ENCODE peak calls at places on chromosomes 13 and 19, in nine cellular contexts. One of them, this sample, is unnamed.

GRCh38 chr13:47816835-47817234 is 184.2 kb downstream of the SUCLA2 start:
- DNase-seq in fibroblast of lung: no peak
- DNase-seq in upper lobe of right lung: no peak
- DNase-seq in mammary epithelial cell: no peak
- DNase-seq in ovary: no peak
- DNase-seq in body of pancreas: no peak
- DNase-seq in iPS DF 6.9: no peak
- DNase-seq in epithelial cell of prostate: no peak
- DNase-seq in H9: no peak
- DNase-seq in this sample: no peak

GRCh38 chr19:47819841-47820244 is 1.9 kb upstream of the CRX start:
- DNase-seq in epithelial cell of prostate: no peak
- DNase-seq in H9: peak
- DNase-seq in ovary: no peak
- DNase-seq in mammary epithelial cell: no peak
- DNase-seq in body of pancreas: no peak
- DNase-seq in upper lobe of right lung: no peak
- DNase-seq in fibroblast of lung: no peak
- DNase-seq in iPS DF 6.9: peak
- DNase-seq in this sample: no peak

GRCh38 chr13:93603043-93603442 is 376.4 kb downstream of the GPC6 start:
- DNase-seq in H9: no peak
- DNase-seq in body of pancreas: no peak
- DNase-seq in upper lobe of right lung: no peak
- DNase-seq in fibroblast of lung: peak
- DNase-seq in mammary epithelial cell: peak
- DNase-seq in iPS DF 6.9: no peak
- DNase-seq in epithelial cell of prostate: peak
- DNase-seq in ovary: no peak
- DNase-seq in this sample: peak

GRCh38 chr13:85148009-85148408 is 651.2 kb downstream of the SLITRK6 start:
- DNase-seq in upper lobe of right lung: no peak
- DNase-seq in iPS DF 6.9: no peak
- DNase-seq in H9: no peak
- DNase-seq in mammary epithelial cell: no peak
- DNase-seq in body of pancreas: no peak
- DNase-seq in ovary: no peak
- DNase-seq in fibroblast of lung: peak
- DNase-seq in epithelial cell of prostate: no peak
- DNase-seq in this sample: no peak

GRCh38 chr13:82636119-82636518 is 1246.2 kb downstream of the SLITRK1 start:
- DNase-seq in ovary: no peak
- DNase-seq in iPS DF 6.9: no peak
- DNase-seq in H9: no peak
- DNase-seq in mammary epithelial cell: peak
- DNase-seq in fibroblast of lung: peak
- DNase-seq in epithelial cell of prostate: peak
- DNase-seq in body of pancreas: no peak
- DNase-seq in upper lobe of right lung: no peak
- DNase-seq in this sample: no peak

GRCh38 chr19:12733369-12733896 is 1.1 kb downstream of the TRIR start:
- DNase-seq in upper lobe of right lung: no peak
- DNase-seq in iPS DF 6.9: no peak
- DNase-seq in fibroblast of lung: peak
- DNase-seq in body of pancreas: peak
- DNase-seq in H9: no peak
- DNase-seq in ovary: no peak
- DNase-seq in epithelial cell of prostate: no peak
- DNase-seq in mammary epithelial cell: peak
- DNase-seq in this sample: no peak

GRCh38 chr13:97318532-97318931 is 96.4 kb downstream of the MBNL2 start:
- DNase-seq in mammary epithelial cell: no peak
- DNase-seq in fibroblast of lung: no peak
- DNase-seq in ovary: no peak
- DNase-seq in iPS DF 6.9: no peak
- DNase-seq in epithelial cell of prostate: no peak
- DNase-seq in H9: no peak
- DNase-seq in body of pancreas: no peak
- DNase-seq in upper lobe of right lung: no peak
- DNase-seq in this sample: no peak

GRCh38 chr19:16247353-16248182 is 49.9 kb downstream of the AP1M1 start:
- DNase-seq in fibroblast of lung: peak
- DNase-seq in ovary: peak
- DNase-seq in upper lobe of right lung: peak
- DNase-seq in epithelial cell of prostate: peak
- DNase-seq in body of pancreas: peak
- DNase-seq in H9: peak
- DNase-seq in iPS DF 6.9: peak
- DNase-seq in mammary epithelial cell: peak
- DNase-seq in this sample: peak

GRCh38 chr13:49086711-49087110 is 111.0 kb downstream of the FNDC3A start:
- DNase-seq in H9: no peak
- DNase-seq in mammary epithelial cell: peak
- DNase-seq in upper lobe of right lung: no peak
- DNase-seq in epithelial cell of prostate: no peak
- DNase-seq in iPS DF 6.9: no peak
- DNase-seq in ovary: no peak
- DNase-seq in fibroblast of lung: peak
- DNase-seq in body of pancreas: no peak
- DNase-seq in this sample: no peak

GRCh38 chr13:100597253-100597652 is 8.7 kb upstream of the GGACT start:
- DNase-seq in ovary: no peak
- DNase-seq in upper lobe of right lung: no peak
- DNase-seq in mammary epithelial cell: no peak
- DNase-seq in epithelial cell of prostate: no peak
- DNase-seq in fibroblast of lung: peak
- DNase-seq in body of pancreas: no peak
- DNase-seq in iPS DF 6.9: no peak
- DNase-seq in H9: no peak
- DNase-seq in this sample: no peak

GRCh38 chr19:48489608-48490216 is 20.5 kb downstream of the CYTH2 start:
- DNase-seq in mammary epithelial cell: peak
- DNase-seq in fibroblast of lung: no peak
- DNase-seq in epithelial cell of prostate: no peak
- DNase-seq in iPS DF 6.9: no peak
- DNase-seq in H9: peak
- DNase-seq in upper lobe of right lung: peak
- DNase-seq in ovary: peak
- DNase-seq in body of pancreas: peak
- DNase-seq in this sample: peak

GRCh38 chr19:48777720-48778119 is 22.4 kb downstream of the FGF21 start:
- DNase-seq in upper lobe of right lung: no peak
- DNase-seq in ovary: no peak
- DNase-seq in mammary epithelial cell: no peak
- DNase-seq in fibroblast of lung: no peak
- DNase-seq in epithelial cell of prostate: no peak
- DNase-seq in body of pancreas: no peak
- DNase-seq in H9: peak
- DNase-seq in iPS DF 6.9: no peak
- DNase-seq in this sample: no peak

GRCh38 chr13:76882431-76882830 is 3.8 kb downstream of the KCTD12 start:
- DNase-seq in upper lobe of right lung: no peak
- DNase-seq in body of pancreas: peak
- DNase-seq in fibroblast of lung: peak
- DNase-seq in H9: no peak
- DNase-seq in ovary: no peak
- DNase-seq in iPS DF 6.9: no peak
- DNase-seq in mammary epithelial cell: no peak
- DNase-seq in epithelial cell of prostate: no peak
- DNase-seq in this sample: no peak

GRCh38 chr13:63436288-63436687 is 2020.6 kb upstream of the PCDH20 start:
- DNase-seq in body of pancreas: no peak
- DNase-seq in iPS DF 6.9: no peak
- DNase-seq in H9: no peak
- DNase-seq in fibroblast of lung: no peak
- DNase-seq in upper lobe of right lung: no peak
- DNase-seq in mammary epithelial cell: no peak
- DNase-seq in epithelial cell of prostate: no peak
- DNase-seq in ovary: no peak
- DNase-seq in this sample: no peak

GRCh38 chr19:19552811-19553210 is 14.7 kb downstream of the CILP2 start:
- DNase-seq in iPS DF 6.9: no peak
- DNase-seq in epithelial cell of prostate: no peak
- DNase-seq in ovary: no peak
- DNase-seq in body of pancreas: no peak
- DNase-seq in fibroblast of lung: peak
- DNase-seq in upper lobe of right lung: no peak
- DNase-seq in mammary epithelial cell: no peak
- DNase-seq in H9: peak
- DNase-seq in this sample: no peak

GRCh38 chr13:73767191-73767741 is 366.9 kb downstream of the KLF12 start:
- DNase-seq in epithelial cell of prostate: no peak
- DNase-seq in H9: peak
- DNase-seq in ovary: no peak
- DNase-seq in body of pancreas: no peak
- DNase-seq in fibroblast of lung: peak
- DNase-seq in iPS DF 6.9: no peak
- DNase-seq in mammary epithelial cell: no peak
- DNase-seq in upper lobe of right lung: no peak
- DNase-seq in this sample: no peak

GRCh38 chr13:109159650-109160309 is 530.4 kb downstream of the MYO16 start:
- DNase-seq in ovary: no peak
- DNase-seq in mammary epithelial cell: no peak
- DNase-seq in body of pancreas: no peak
- DNase-seq in fibroblast of lung: no peak
- DNase-seq in iPS DF 6.9: no peak
- DNase-seq in H9: no peak
- DNase-seq in upper lobe of right lung: no peak
- DNase-seq in epithelial cell of prostate: no peak
- DNase-seq in this sample: no peak

GRCh38 chr19:15656467-15656866 is 15.8 kb downstream of the CYP4F3 start:
- DNase-seq in ovary: no peak
- DNase-seq in iPS DF 6.9: no peak
- DNase-seq in body of pancreas: no peak
- DNase-seq in H9: no peak
- DNase-seq in fibroblast of lung: no peak
- DNase-seq in upper lobe of right lung: no peak
- DNase-seq in epithelial cell of prostate: no peak
- DNase-seq in mammary epithelial cell: no peak
- DNase-seq in this sample: no peak

GRCh38 chr13:113348591-113348990 is 15.3 kb downstream of the GRTP1 start:
- DNase-seq in epithelial cell of prostate: no peak
- DNase-seq in fibroblast of lung: no peak
- DNase-seq in body of pancreas: no peak
- DNase-seq in ovary: no peak
- DNase-seq in upper lobe of right lung: no peak
- DNase-seq in H9: no peak
- DNase-seq in iPS DF 6.9: no peak
- DNase-seq in mammary epithelial cell: no peak
- DNase-seq in this sample: no peak
- H3K27ac ChIP-seq in epithelial cell of prostate: no peak
- H3K27ac ChIP-seq in fibroblast of lung: no peak
- H3K27ac ChIP-seq in body of pancreas: no peak
- H3K27ac ChIP-seq in ovary: no peak
- H3K27ac ChIP-seq in upper lobe of right lung: no peak
- H3K27ac ChIP-seq in H9: no peak
- H3K27ac ChIP-seq in iPS DF 6.9: no peak
- H3K27ac ChIP-seq in mammary epithelial cell: no peak
- H3K27ac ChIP-seq in this sample: no peak

GRCh38 chr19:39146091-39146490 is 20.5 kb downstream of the PAK4 start:
- DNase-seq in fibroblast of lung: no peak
- DNase-seq in upper lobe of right lung: no peak
- DNase-seq in H9: no peak
- DNase-seq in iPS DF 6.9: no peak
- DNase-seq in ovary: no peak
- DNase-seq in epithelial cell of prostate: no peak
- DNase-seq in mammary epithelial cell: no peak
- DNase-seq in body of pancreas: no peak
- DNase-seq in this sample: no peak
- H3K27ac ChIP-seq in fibroblast of lung: no peak
- H3K27ac ChIP-seq in upper lobe of right lung: peak
- H3K27ac ChIP-seq in H9: no peak
- H3K27ac ChIP-seq in iPS DF 6.9: no peak
- H3K27ac ChIP-seq in ovary: peak
- H3K27ac ChIP-seq in epithelial cell of prostate: no peak
- H3K27ac ChIP-seq in mammary epithelial cell: no peak
- H3K27ac ChIP-seq in body of pancreas: peak
- H3K27ac ChIP-seq in this sample: no peak

GRCh38 chr19:56980864-56981263 is 138.9 kb upstream of the USP29 start:
- DNase-seq in fibroblast of lung: no peak
- DNase-seq in epithelial cell of prostate: no peak
- DNase-seq in mammary epithelial cell: no peak
- DNase-seq in ovary: peak
- DNase-seq in iPS DF 6.9: no peak
- DNase-seq in upper lobe of right lung: no peak
- DNase-seq in body of pancreas: no peak
- DNase-seq in H9: no peak
- DNase-seq in this sample: peak

GRCh38 chr19:56987184-56987583 is 132.6 kb upstream of the USP29 start:
- DNase-seq in upper lobe of right lung: no peak
- DNase-seq in fibroblast of lung: no peak
- DNase-seq in epithelial cell of prostate: no peak
- DNase-seq in body of pancreas: no peak
- DNase-seq in iPS DF 6.9: no peak
- DNase-seq in mammary epithelial cell: no peak
- DNase-seq in ovary: peak
- DNase-seq in H9: no peak
- DNase-seq in this sample: no peak

GRCh38 chr19:56978023-56978565 is 137.6 kb upstream of the PEG3 start:
- DNase-seq in body of pancreas: no peak
- DNase-seq in iPS DF 6.9: no peak
- DNase-seq in ovary: peak
- DNase-seq in H9: no peak
- DNase-seq in mammary epithelial cell: no peak
- DNase-seq in upper lobe of right lung: no peak
- DNase-seq in epithelial cell of prostate: no peak
- DNase-seq in fibroblast of lung: no peak
- DNase-seq in this sample: no peak

GRCh38 chr19:56983804-56984203 is 136.0 kb upstream of the USP29 start:
- DNase-seq in upper lobe of right lung: no peak
- DNase-seq in body of pancreas: no peak
- DNase-seq in iPS DF 6.9: no peak
- DNase-seq in fibroblast of lung: no peak
- DNase-seq in epithelial cell of prostate: no peak
- DNase-seq in ovary: no peak
- DNase-seq in mammary epithelial cell: no peak
- DNase-seq in H9: no peak
- DNase-seq in this sample: no peak

DNA sequence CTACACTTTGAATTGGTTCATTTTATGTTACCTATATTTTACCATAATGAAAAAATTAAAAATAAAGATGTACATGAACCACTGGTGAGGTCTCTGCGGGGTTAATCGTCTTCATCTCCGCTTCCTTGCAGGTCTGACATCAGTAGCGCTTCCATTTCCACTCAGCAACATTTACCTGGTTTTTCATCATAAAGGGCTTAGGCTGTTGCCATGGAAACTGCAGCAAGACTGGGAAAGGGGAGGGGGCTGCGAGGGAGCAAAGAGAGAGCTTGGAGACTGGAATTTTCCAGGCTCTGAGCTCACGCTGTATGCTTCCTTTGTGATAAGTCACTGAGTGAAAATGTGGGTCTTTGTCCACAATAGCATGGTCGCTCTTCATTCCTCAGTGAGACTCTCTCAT is 136.6 kb upstream of the USP29 start:
- DNase-seq in body of pancreas: no peak
- DNase-seq in fibroblast of lung: no peak
- DNase-seq in upper lobe of right lung: no peak
- DNase-seq in epithelial cell of prostate: no peak
- DNase-seq in iPS DF 6.9: no peak
- DNase-seq in ovary: peak
- DNase-seq in H9: no peak
- DNase-seq in mammary epithelial cell: no peak
- DNase-seq in this sample: no peak
- H3K27ac ChIP-seq in body of pancreas: no peak
- H3K27ac ChIP-seq in fibroblast of lung: no peak
- H3K27ac ChIP-seq in upper lobe of right lung: no peak
- H3K27ac ChIP-seq in epithelial cell of prostate: no peak
- H3K27ac ChIP-seq in iPS DF 6.9: no peak
- H3K27ac ChIP-seq in ovary: peak
- H3K27ac ChIP-seq in H9: no peak
- H3K27ac ChIP-seq in mammary epithelial cell: no peak
- H3K27ac ChIP-seq in this sample: no peak

GRCh38 chr19:58416631-58417030 is 8.2 kb downstream of the ZNF584 start:
- DNase-seq in epithelial cell of prostate: no peak
- DNase-seq in body of pancreas: no peak
- DNase-seq in upper lobe of right lung: no peak
- DNase-seq in iPS DF 6.9: no peak
- DNase-seq in H9: no peak
- DNase-seq in ovary: no peak
- DNase-seq in fibroblast of lung: no peak
- DNase-seq in mammary epithelial cell: no peak
- DNase-seq in this sample: no peak
- H3K27ac ChIP-seq in epithelial cell of prostate: no peak
- H3K27ac ChIP-seq in body of pancreas: no peak
- H3K27ac ChIP-seq in upper lobe of right lung: no peak
- H3K27ac ChIP-seq in iPS DF 6.9: no peak
- H3K27ac ChIP-seq in H9: no peak
- H3K27ac ChIP-seq in ovary: no peak
- H3K27ac ChIP-seq in fibroblast of lung: no peak
- H3K27ac ChIP-seq in mammary epithelial cell: no peak
- H3K27ac ChIP-seq in this sample: no peak

This sample was measured in psoas muscle.